ENCODE peak calls at places on chromosomes 12 and 14, in five cellular contexts. One of them, this sample, is unnamed.

GRCh38 chr12:109721276-109721675 is 7.7 kb downstream of the FAM222A start:
- DNase-seq in GM13977: no peak
- DNase-seq in fibroblast of lung: no peak
- DNase-seq in heart left ventricle: peak; percentile 83
- DNase-seq in anterior cingulate cortex: no peak
- DNase-seq in this sample: no peak

GRCh38 chr12:58253663-58254062 is 312.3 kb downstream of the ATP23 start:
- DNase-seq in heart left ventricle: no peak
- DNase-seq in anterior cingulate cortex: no peak
- DNase-seq in GM13977: no peak
- DNase-seq in fibroblast of lung: no peak
- DNase-seq in this sample: no peak

GRCh38 chr14:67919259-67919658 is 99.7 kb downstream of the RAD51B start:
- DNase-seq in GM13977: no peak
- DNase-seq in anterior cingulate cortex: no peak
- DNase-seq in heart left ventricle: no peak
- DNase-seq in fibroblast of lung: peak; percentile 32
- DNase-seq in this sample: no peak

GRCh38 chr12:39406257-39406656 is 36.7 kb downstream of the KIF21A start:
- DNase-seq in anterior cingulate cortex: no peak
- DNase-seq in heart left ventricle: no peak
- DNase-seq in fibroblast of lung: no peak
- DNase-seq in GM13977: no peak
- DNase-seq in this sample: no peak

GRCh38 chr12:21704847-21705246 is 47.2 kb upstream of the LDHB start:
- DNase-seq in GM13977: no peak
- DNase-seq in heart left ventricle: no peak
- DNase-seq in anterior cingulate cortex: no peak
- DNase-seq in fibroblast of lung: no peak
- DNase-seq in this sample: no peak

GRCh38 chr14:51328089-51328941 is 88.3 kb downstream of the TMX1 start:
- DNase-seq in anterior cingulate cortex: no peak
- DNase-seq in GM13977: no peak
- DNase-seq in fibroblast of lung: peak; percentile 83
- DNase-seq in heart left ventricle: peak; percentile 39
- DNase-seq in this sample: no peak

GRCh38 chr12:93939641-93940040 is 208.7 kb upstream of the PLXNC1 start:
- DNase-seq in fibroblast of lung: no peak
- DNase-seq in heart left ventricle: no peak
- DNase-seq in GM13977: no peak
- DNase-seq in anterior cingulate cortex: no peak
- DNase-seq in this sample: no peak

GRCh38 chr14:20659813-20660395 is 18.4 kb upstream of the OR6S1 start:
- DNase-seq in fibroblast of lung: no peak
- DNase-seq in anterior cingulate cortex: no peak
- DNase-seq in GM13977: no peak
- DNase-seq in heart left ventricle: no peak
- DNase-seq in this sample: no peak

GRCh38 chr12:97464241-97465011 is 1.8 kb downstream of the RMST start:
- DNase-seq in fibroblast of lung: peak; percentile 12
- DNase-seq in heart left ventricle: no peak
- DNase-seq in anterior cingulate cortex: no peak
- DNase-seq in GM13977: no peak
- DNase-seq in this sample: no peak

GRCh38 chr12:59668678-59669077 is 72.8 kb downstream of the SLC16A7 start:
- DNase-seq in GM13977: no peak
- DNase-seq in heart left ventricle: no peak
- DNase-seq in anterior cingulate cortex: no peak
- DNase-seq in fibroblast of lung: no peak
- DNase-seq in this sample: no peak

GRCh38 chr14:101475468-101476257 is 85.6 kb upstream of the DIO3 start:
- DNase-seq in anterior cingulate cortex: no peak
- DNase-seq in heart left ventricle: no peak
- DNase-seq in GM13977: no peak
- DNase-seq in fibroblast of lung: peak; percentile 74
- DNase-seq in this sample: no peak

GRCh38 chr14:96762650-96763049 is 34.5 kb upstream of the VRK1 start:
- DNase-seq in heart left ventricle: no peak
- DNase-seq in fibroblast of lung: peak; percentile 50
- DNase-seq in GM13977: peak; percentile 79
- DNase-seq in anterior cingulate cortex: no peak
- DNase-seq in this sample: no peak

GRCh38 chr12:31772685-31773222 is 43.9 kb upstream of the AMN1 start:
- DNase-seq in GM13977: no peak
- DNase-seq in anterior cingulate cortex: no peak
- DNase-seq in fibroblast of lung: no peak
- DNase-seq in heart left ventricle: no peak
- DNase-seq in this sample: no peak

GRCh38 chr12:113910751-113911272 is 55.3 kb downstream of the RBM19 start:
- DNase-seq in fibroblast of lung: no peak
- DNase-seq in anterior cingulate cortex: no peak
- DNase-seq in GM13977: no peak
- DNase-seq in heart left ventricle: no peak
- DNase-seq in this sample: no peak

GRCh38 chr12:46354111-46354798 is 18.3 kb downstream of the SLC38A2 start:
- DNase-seq in heart left ventricle: no peak
- DNase-seq in fibroblast of lung: no peak
- DNase-seq in GM13977: no peak
- DNase-seq in anterior cingulate cortex: no peak
- DNase-seq in this sample: no peak

GRCh38 chr14:65846469-65846868 is 433.9 kb downstream of the FUT8 start:
- DNase-seq in heart left ventricle: no peak
- DNase-seq in GM13977: peak; percentile 47
- DNase-seq in anterior cingulate cortex: no peak
- DNase-seq in fibroblast of lung: no peak
- DNase-seq in this sample: no peak

GRCh38 chr12:7929069-7929792 is 6.8 kb downstream of the SLC2A3 start:
- DNase-seq in fibroblast of lung: no peak
- DNase-seq in heart left ventricle: no peak
- DNase-seq in anterior cingulate cortex: no peak
- DNase-seq in GM13977: no peak
- DNase-seq in this sample: no peak

GRCh38 chr12:50240792-50241114 is 42.6 kb downstream of the LIMA1 start:
- DNase-seq in GM13977: no peak
- DNase-seq in anterior cingulate cortex: no peak
- DNase-seq in fibroblast of lung: no peak
- DNase-seq in heart left ventricle: no peak
- DNase-seq in this sample: no peak

GRCh38 chr14:100546051-100546443 is 41.2 kb downstream of the BEGAIN start:
- DNase-seq in anterior cingulate cortex: no peak
- DNase-seq in heart left ventricle: no peak
- DNase-seq in GM13977: peak; percentile 84
- DNase-seq in fibroblast of lung: no peak
- DNase-seq in this sample: no peak

GRCh38 chr14:94540031-94540794 is 21.0 kb upstream of the SERPINA4 start:
- DNase-seq in fibroblast of lung: no peak
- DNase-seq in anterior cingulate cortex: no peak
- DNase-seq in heart left ventricle: no peak
- DNase-seq in GM13977: no peak
- DNase-seq in this sample: no peak

GRCh38 chr12:126397071-126397571 is 1331.9 kb downstream of the AACS start:
- DNase-seq in heart left ventricle: no peak
- DNase-seq in GM13977: no peak
- DNase-seq in anterior cingulate cortex: no peak
- DNase-seq in fibroblast of lung: peak; percentile 66
- DNase-seq in this sample: no peak

GRCh38 chr12:120231316-120232011 is 30.6 kb upstream of the RPLP0 start:
- DNase-seq in heart left ventricle: peak; percentile 59
- DNase-seq in anterior cingulate cortex: no peak
- DNase-seq in GM13977: no peak
- DNase-seq in fibroblast of lung: peak; percentile 99
- DNase-seq in this sample: peak; percentile 65

GRCh38 chr12:68001486-68002466 is 12.5 kb downstream of the IFNG-AS1 start:
- DNase-seq in fibroblast of lung: peak; percentile 2
- DNase-seq in heart left ventricle: no peak
- DNase-seq in GM13977: no peak
- DNase-seq in anterior cingulate cortex: no peak
- DNase-seq in this sample: no peak

GRCh38 chr12:52179396-52179973 is 12.3 kb downstream of the KRT80 start:
- DNase-seq in anterior cingulate cortex: no peak
- DNase-seq in heart left ventricle: peak; percentile 65
- DNase-seq in fibroblast of lung: no peak
- DNase-seq in GM13977: no peak
- DNase-seq in this sample: no peak

GRCh38 chr12:76020281-76020680 is 11.3 kb downstream of the PHLDA1 start:
- DNase-seq in heart left ventricle: no peak
- DNase-seq in anterior cingulate cortex: no peak
- DNase-seq in GM13977: no peak
- DNase-seq in fibroblast of lung: peak; percentile 90
- DNase-seq in this sample: peak; percentile 65

GRCh38 chr14:35822501-35822900 is 3.6 kb upstream of the BRMS1L start:
- DNase-seq in anterior cingulate cortex: no peak
- DNase-seq in fibroblast of lung: no peak
- DNase-seq in GM13977: no peak
- DNase-seq in heart left ventricle: no peak
- DNase-seq in this sample: no peak

GRCh38 chr12:58242803-58243628 is 301.6 kb downstream of the ATP23 start:
- DNase-seq in heart left ventricle: no peak
- DNase-seq in fibroblast of lung: peak; percentile 45
- DNase-seq in anterior cingulate cortex: no peak
- DNase-seq in GM13977: no peak
- DNase-seq in this sample: no peak

GRCh38 chr14:49766839-49767238 is 1.1 kb upstream of the KLHDC2 start:
- DNase-seq in fibroblast of lung: peak; percentile 3
- DNase-seq in anterior cingulate cortex: no peak
- DNase-seq in heart left ventricle: no peak
- DNase-seq in GM13977: peak; percentile 10
- DNase-seq in this sample: no peak

GRCh38 chr12:5984873-5985272 is 39.8 kb upstream of the ANO2 start:
- DNase-seq in anterior cingulate cortex: no peak
- DNase-seq in fibroblast of lung: no peak
- DNase-seq in heart left ventricle: no peak
- DNase-seq in GM13977: no peak
- DNase-seq in this sample: no peak

GRCh38 chr12:108214486-108214885 is 85.4 kb downstream of the WSCD2 start:
- DNase-seq in heart left ventricle: peak; percentile 34
- DNase-seq in anterior cingulate cortex: no peak
- DNase-seq in fibroblast of lung: peak; percentile 2
- DNase-seq in GM13977: peak; percentile 57
- DNase-seq in this sample: no peak

GRCh38 chr14:77069551-77069950 is 28.5 kb upstream of the CIPC start:
- DNase-seq in GM13977: no peak
- DNase-seq in fibroblast of lung: no peak
- DNase-seq in heart left ventricle: no peak
- DNase-seq in anterior cingulate cortex: no peak
- DNase-seq in this sample: no peak

GRCh38 chr12:58537278-58537677 is 383.0 kb downstream of the LRIG3 start:
- DNase-seq in heart left ventricle: no peak
- DNase-seq in fibroblast of lung: peak; percentile 78
- DNase-seq in GM13977: no peak
- DNase-seq in anterior cingulate cortex: peak; percentile 3
- DNase-seq in this sample: no peak